ENCODE peak calls at places on chromosomes 6 and 20, in nine cellular contexts. Q, J, B, V, H, O, S, U and R are unnamed samples. For H3K4me1, the result is how much of the 10 kb centered on the place peaks cover.

GRCh38 chr20:51926670-51927305 is 124.5 kb upstream of the SALL4 start:
- DNase-seq in Q (no peak), J (no peak), B (no peak), V (no peak), H (no peak), O (no peak), S (no peak), U (no peak), R (no peak)

GRCh38 chr6:41199427-41200246 is 1.3 kb downstream of the TREML2 start:
- DNase-seq in Q (no peak), J (no peak), B (no peak), V (no peak), H (no peak), O (no peak), S (no peak), U (no peak), R (no peak)

GRCh38 chr20:59733326-59733725 is 129.0 kb downstream of the PHACTR3 start:
- DNase-seq in Q (no peak), J (no peak), B (no peak), V (no peak), H (no peak), O (no peak), S (no peak), U (no peak), R (no peak)

GRCh38 chr6:16105056-16105455 is 23.8 kb upstream of the MYLIP start:
- DNase-seq in Q (no peak), J (no peak), B (no peak), V (no peak), H (no peak), O (no peak), S (no peak), U (no peak), R (no peak)

GRCh38 chr6:106360410-106360988 is at the start of gene CRYBG1:
- DNase-seq in Q (peak), J (no peak), B (peak), V (peak), H (peak), O (peak), S (peak), U (peak), R (peak)

GRCh38 chr6:165222315-165223025 is 86.9 kb downstream of the C6orf118 start:
- DNase-seq in Q (no peak), J (no peak), B (no peak), V (no peak), H (no peak), O (no peak), S (no peak), U (no peak), R (no peak)

GRCh38 chr6:150196942-150197745 is 54.3 kb downstream of the PPP1R14C start:
- DNase-seq in Q (no peak), J (no peak), B (no peak), V (no peak), H (no peak), O (no peak), S (no peak), U (no peak), R (no peak)

GRCh38 chr20:38804682-38805501 is 605 bp upstream of the PPP1R16B start:
- DNase-seq in Q (no peak), J (no peak), B (peak), V (peak), H (no peak), O (no peak), S (peak), U (no peak), R (peak)

GRCh38 chr6:30007132-30007764 is 53.8 kb upstream of the POLR1H start:
- DNase-seq in Q (peak), J (no peak), B (peak), V (peak), H (no peak), O (peak), S (peak), U (peak), R (no peak)

GRCh38 chr6:19855510-19855909 is 18.3 kb downstream of the ID4 start:
- DNase-seq in Q (no peak), J (no peak), B (no peak), V (no peak), H (no peak), O (no peak), S (no peak), U (no peak), R (no peak)

GRCh38 chr20:52001999-52002666 is 189.4 kb downstream of the ZFP64 start:
- DNase-seq in Q (no peak), J (no peak), B (no peak), V (no peak), H (no peak), O (no peak), S (no peak), U (no peak), R (no peak)

GRCh38 chr6:44253307-44254101 is 3.8 kb downstream of the SLC35B2 start:
- DNase-seq in Q (no peak), J (no peak), B (no peak), V (peak), H (peak), O (peak), S (no peak), U (peak), R (no peak)

DNA sequence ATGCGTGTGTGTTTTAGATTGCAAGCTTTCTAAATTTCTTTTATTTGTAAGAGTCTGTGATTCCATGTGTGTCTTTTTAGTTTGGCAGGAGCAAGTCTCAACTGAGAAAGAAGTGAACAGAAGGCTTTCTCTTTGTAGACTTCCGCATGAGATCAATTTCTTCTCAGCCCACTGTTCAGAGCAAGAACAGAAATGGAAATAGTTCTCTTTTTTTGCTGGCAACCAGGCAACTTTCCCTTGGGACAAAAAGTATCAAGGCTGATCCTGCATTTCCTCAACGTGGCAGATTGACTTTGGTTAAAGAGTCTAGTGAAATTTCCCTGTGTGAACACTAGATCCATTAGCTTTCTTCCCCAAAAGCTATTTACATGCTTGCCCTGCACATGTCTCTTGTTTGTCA is 46.8 kb upstream of the JAG1 start:
- DNase-seq in Q (no peak), J (no peak), B (no peak), V (no peak), H (no peak), O (no peak), S (no peak), U (no peak), R (no peak)
- H3K27ac ChIP-seq in Q (no peak), J (peak), B (no peak), V (no peak), H (no peak), O (no peak), S (peak), U (no peak), R (no peak)

GRCh38 chr20:47348539-47349142 is 7.9 kb downstream of the ZMYND8 start:
- DNase-seq in Q (no peak), J (no peak), B (no peak), V (no peak), H (no peak), O (no peak), S (no peak), U (no peak), R (no peak)

GRCh38 chr20:47350691-47351545 is 5.6 kb downstream of the ZMYND8 start:
- DNase-seq in Q (no peak), J (no peak), B (no peak), V (no peak), H (no peak), O (no peak), S (no peak), U (no peak), R (no peak)

GRCh38 chr20:47347661-47348462 is 8.6 kb downstream of the ZMYND8 start:
- DNase-seq in Q (no peak), J (no peak), B (no peak), V (no peak), H (no peak), O (no peak), S (no peak), U (no peak), R (no peak)

GRCh38 chr20:47350181-47350550 is 6.3 kb downstream of the ZMYND8 start:
- DNase-seq in Q (no peak), J (no peak), B (no peak), V (peak), H (no peak), O (no peak), S (no peak), U (no peak), R (no peak)

GRCh38 chr20:47349365-47350180 is 6.9 kb downstream of the ZMYND8 start:
- DNase-seq in Q (no peak), J (no peak), B (no peak), V (no peak), H (no peak), O (no peak), S (no peak), U (no peak), R (no peak)
- H3K4me1 ChIP-seq in Q (under half), J (half or more), B (half or more), V (half or more), H (half or more), O (under half), S (half or more), U (half or more), R (under half)

GRCh38 chr6:18579869-18580268 is 192.7 kb downstream of the RNF144B start:
- DNase-seq in Q (no peak), J (no peak), B (no peak), V (no peak), H (no peak), O (no peak), S (no peak), U (no peak), R (no peak)

GRCh38 chr6:18579165-18579564 is 192.0 kb downstream of the RNF144B start:
- DNase-seq in Q (no peak), J (no peak), B (no peak), V (no peak), H (no peak), O (no peak), S (no peak), U (no peak), R (no peak)

GRCh38 chr6:18584372-18584771 is 197.2 kb downstream of the RNF144B start:
- DNase-seq in Q (no peak), J (no peak), B (no peak), V (no peak), H (no peak), O (no peak), S (no peak), U (no peak), R (no peak)

GRCh38 chr6:18586133-18586532 is 199.0 kb downstream of the RNF144B start:
- DNase-seq in Q (no peak), J (no peak), B (no peak), V (no peak), H (no peak), O (no peak), S (no peak), U (no peak), R (no peak)

GRCh38 chr6:18585032-18585573 is 198.0 kb downstream of the RNF144B start:
- DNase-seq in Q (no peak), J (peak), B (peak), V (no peak), H (peak), O (no peak), S (no peak), U (no peak), R (no peak)
- H3K4me3 ChIP-seq in Q (no peak), J (no peak), B (no peak), V (no peak), H (no peak), O (no peak), S (no peak), U (no peak), R (no peak)

GRCh38 chr6:133132092-133132491 is 109.1 kb upstream of the EYA4 start:
- DNase-seq in Q (peak), J (no peak), B (no peak), V (no peak), H (peak), O (no peak), S (no peak), U (no peak), R (no peak)
- H3K27ac ChIP-seq in Q (peak), J (no peak), B (no peak), V (no peak), H (peak), O (no peak), S (no peak), U (peak), R (no peak)

DNA sequence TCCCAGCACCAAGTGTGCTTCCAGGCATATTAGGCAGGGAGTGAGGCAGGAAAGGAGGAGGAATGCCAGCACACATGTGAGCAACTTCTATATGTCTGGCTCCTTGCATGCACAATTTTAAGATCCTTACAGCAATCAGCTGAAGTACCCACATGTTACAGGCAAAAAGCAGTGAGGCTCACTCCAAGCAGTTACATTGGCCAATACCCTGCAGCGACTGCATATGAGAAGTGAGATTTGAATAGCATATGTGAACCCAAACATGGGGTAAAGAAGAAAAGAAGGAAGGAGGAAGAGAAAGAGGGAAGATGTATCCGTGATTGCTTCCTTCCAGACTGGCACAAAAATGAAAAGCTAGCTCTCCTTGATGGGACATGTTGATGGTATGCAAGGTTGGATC is 193.6 kb downstream of the PTPRT start:
- DNase-seq in Q (no peak), J (no peak), B (no peak), V (no peak), H (no peak), O (no peak), S (no peak), U (no peak), R (no peak)
- H3K4me1 ChIP-seq in Q (under half), J (under half), B (under half), V (under half), H (under half), O (under half), S (under half), U (under half), R (under half)

DNA sequence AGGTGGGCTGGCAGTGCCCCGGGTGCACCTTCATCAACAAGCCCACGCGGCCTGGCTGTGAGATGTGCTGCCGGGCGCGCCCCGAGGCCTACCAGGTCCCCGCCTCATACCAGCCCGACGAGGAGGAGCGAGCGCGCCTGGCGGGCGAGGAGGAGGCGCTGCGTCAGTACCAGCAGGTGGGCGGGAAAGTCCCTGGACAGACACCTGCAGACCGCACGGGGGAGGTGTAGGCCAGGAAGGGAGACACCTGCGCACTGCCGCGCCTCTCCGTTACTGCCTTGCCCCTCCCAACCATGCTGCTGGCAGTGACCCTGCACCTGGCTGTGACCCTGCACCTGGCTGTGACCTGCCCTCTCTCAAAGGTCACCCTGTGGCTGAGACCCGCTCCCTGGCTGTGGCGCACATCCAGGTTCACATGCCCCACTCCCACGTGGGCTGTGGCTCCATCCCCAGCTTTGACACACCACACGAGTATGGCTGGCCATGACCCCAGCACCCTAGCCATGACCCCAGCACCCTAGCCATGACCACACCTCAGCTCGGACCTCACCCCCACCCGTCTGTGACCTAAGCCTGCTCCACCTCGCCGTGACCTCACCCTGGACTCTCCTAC is 11.6 kb downstream of the RBCK1 start:
- DNase-seq in Q (peak), J (no peak), B (no peak), V (no peak), H (no peak), O (no peak), S (no peak), U (peak), R (no peak)
- H3K4me3 ChIP-seq in Q (no peak), J (no peak), B (no peak), V (no peak), H (no peak), O (no peak), S (no peak), U (no peak), R (no peak)

GRCh38 chr6:87104657-87105056 is 9.8 kb upstream of the CGA start:
- DNase-seq in Q (no peak), J (no peak), B (no peak), V (no peak), H (no peak), O (no peak), S (no peak), U (no peak), R (no peak)
- H3K27ac ChIP-seq in Q (no peak), J (no peak), B (no peak), V (no peak), H (no peak), O (no peak), S (no peak), U (no peak), R (no peak)